ENCODE peak calls at places on chromosomes 2 and 18, in eight cellular contexts. Q is stomach, N is uterus, A is heart right ventricle, M is GM06990, J is cardiac muscle cell, D is upper lobe of right lung, S is ovary. U is an unnamed sample. For H3K27me3, the result is how much of the 10 kb centered on the place peaks cover.

GRCh38 chr2:238005528-238005927 is 38.7 kb downstream of the UBE2F start:
- DNase-seq in Q (no peak), N (no peak), A (no peak), M (no peak), J (no peak), D (no peak), S (no peak), U (no peak)

GRCh38 chr2:189580267-189580661 is 322 bp downstream of the SLC40A1 start:
- DNase-seq in Q (peak), N (peak), A (peak), M (no peak), J (peak), D (peak), S (peak), U (no peak)

GRCh38 chr2:53933329-53933728 is 37.5 kb downstream of the PSME4 start:
- DNase-seq in Q (no peak), N (peak), A (no peak), M (no peak), J (no peak), D (no peak), S (no peak), U (no peak)

GRCh38 chr18:41967680-41968079 is 12.6 kb downstream of the PIK3C3 start:
- DNase-seq in Q (no peak), N (no peak), A (no peak), M (no peak), J (no peak), D (no peak), S (no peak), U (no peak)

GRCh38 chr2:209817818-209818420 is 46.3 kb downstream of the UNC80 start:
- DNase-seq in Q (no peak), N (no peak), A (no peak), M (no peak), J (no peak), D (no peak), S (no peak), U (no peak)

GRCh38 chr2:196987654-196988364 is 61.3 kb upstream of the PGAP1 start:
- DNase-seq in Q (no peak), N (peak), A (no peak), M (no peak), J (peak), D (no peak), S (no peak), U (no peak)

GRCh38 chr2:45987856-45988255 is 309.4 kb upstream of the EPAS1 start:
- DNase-seq in Q (no peak), N (no peak), A (no peak), M (no peak), J (no peak), D (no peak), S (no peak), U (peak)

GRCh38 chr2:78654941-78655340 is 370.6 kb upstream of the REG3G start:
- DNase-seq in Q (no peak), N (no peak), A (no peak), M (no peak), J (no peak), D (no peak), S (no peak), U (no peak)

GRCh38 chr2:45890819-45891218 is 239.3 kb downstream of the PRKCE start:
- DNase-seq in Q (no peak), N (no peak), A (no peak), M (no peak), J (no peak), D (no peak), S (no peak), U (no peak)

GRCh38 chr2:206531996-206532543 is 88.7 kb downstream of the ADAM23 start:
- DNase-seq in Q (no peak), N (no peak), A (peak), M (no peak), J (peak), D (no peak), S (no peak), U (no peak)

GRCh38 chr2:30269771-30270145 is 38.4 kb downstream of the LBH start:
- DNase-seq in Q (no peak), N (no peak), A (no peak), M (no peak), J (no peak), D (no peak), S (no peak), U (no peak)

GRCh38 chr18:3450358-3451107 is 561 bp downstream of the TGIF1 start:
- DNase-seq in Q (peak), N (peak), A (peak), M (peak), J (peak), D (peak), S (peak), U (no peak)

GRCh38 chr2:239018291-239019192 is 170.7 kb downstream of the TWIST2 start:
- DNase-seq in Q (no peak), N (no peak), A (no peak), M (no peak), J (no peak), D (peak), S (no peak), U (no peak)

GRCh38 chr2:10941383-10941782 is 29.6 kb downstream of the KCNF1 start:
- DNase-seq in Q (no peak), N (no peak), A (no peak), M (no peak), J (no peak), D (no peak), S (no peak), U (no peak)

GRCh38 chr2:143681006-143681405 is 551.8 kb downstream of the ARHGAP15 start:
- DNase-seq in Q (no peak), N (no peak), A (no peak), M (no peak), J (no peak), D (no peak), S (no peak), U (no peak)

GRCh38 chr2:11007331-11007909 is 95.7 kb downstream of the KCNF1 start:
- DNase-seq in Q (no peak), N (no peak), A (no peak), M (no peak), J (no peak), D (no peak), S (no peak), U (no peak)

GRCh38 chr2:180291552-180292421 is 284.7 kb upstream of the CWC22 start:
- DNase-seq in Q (no peak), N (no peak), A (no peak), M (no peak), J (no peak), D (no peak), S (no peak), U (no peak)

GRCh38 chr18:22687892-22688680 is 245.0 kb upstream of the RBBP8 start:
- DNase-seq in Q (no peak), N (no peak), A (no peak), M (no peak), J (no peak), D (no peak), S (no peak), U (no peak)

GRCh38 chr2:177063331-177063730 is 149.3 kb upstream of the HNRNPA3 start:
- DNase-seq in Q (no peak), N (no peak), A (no peak), M (no peak), J (no peak), D (no peak), S (no peak), U (no peak)

GRCh38 chr2:172968061-172968469 is 107.6 kb upstream of the MAP3K20 start:
- DNase-seq in Q (peak), N (peak), A (peak), M (no peak), J (no peak), D (no peak), S (peak), U (no peak)

GRCh38 chr2:132651115-132652099 is 18.6 kb downstream of the LYPD1 start:
- DNase-seq in Q (no peak), N (no peak), A (no peak), M (no peak), J (peak), D (no peak), S (no peak), U (no peak)

GRCh38 chr18:25923193-25923592 is 167.2 kb downstream of the SS18 start:
- DNase-seq in Q (no peak), N (no peak), A (no peak), M (no peak), J (no peak), D (no peak), S (no peak), U (no peak)

GRCh38 chr2:175750195-175750594 is 251.9 kb downstream of the LNPK start:
- DNase-seq in Q (no peak), N (no peak), A (no peak), M (no peak), J (no peak), D (no peak), S (no peak), U (no peak)

GRCh38 chr2:23383087-23383486 is 1.9 kb upstream of the KLHL29 start:
- DNase-seq in Q (no peak), N (no peak), A (no peak), M (no peak), J (no peak), D (no peak), S (no peak), U (peak)

GRCh38 chr2:192952254-192952653 is 757.5 kb upstream of the TMEFF2 start:
- DNase-seq in Q (no peak), N (no peak), A (no peak), M (no peak), J (no peak), D (no peak), S (no peak), U (no peak)

GRCh38 chr2:240043279-240043990 is 9.9 kb downstream of the OR6B3 start:
- DNase-seq in Q (no peak), N (no peak), A (no peak), M (no peak), J (no peak), D (no peak), S (no peak), U (no peak)

GRCh38 chr2:235291464-235291863 is 202.4 kb upstream of the AGAP1 start:
- DNase-seq in Q (no peak), N (no peak), A (no peak), M (no peak), J (no peak), D (no peak), S (no peak), U (no peak)

GRCh38 chr2:168353251-168353650 is 102.8 kb upstream of the CERS6 start:
- DNase-seq in Q (no peak), N (no peak), A (no peak), M (no peak), J (no peak), D (no peak), S (no peak), U (no peak)

GRCh38 chr2:207282916-207283315 is 117.2 kb upstream of the KLF7 start:
- DNase-seq in Q (no peak), N (no peak), A (no peak), M (no peak), J (no peak), D (no peak), S (no peak), U (no peak)

GRCh38 chr2:170717599-170717963 is 2.4 kb downstream of the SP5 start:
- DNase-seq in Q (no peak), N (no peak), A (no peak), M (no peak), J (no peak), D (no peak), S (no peak), U (no peak)

GRCh38 chr2:160731856-160732255 is 238.2 kb upstream of the RBMS1 start:
- DNase-seq in Q (no peak), N (no peak), A (no peak), M (no peak), J (no peak), D (no peak), S (no peak), U (no peak)

GRCh38 chr18:36786686-36787085 is 42.1 kb downstream of the TPGS2 start:
- DNase-seq in Q (no peak), N (peak), A (peak), M (no peak), J (no peak), D (peak), S (no peak), U (no peak)

GRCh38 chr18:73842795-73843394 is 304.7 kb downstream of the FBXO15 start:
- DNase-seq in Q (peak), N (no peak), A (peak), M (no peak), J (peak), D (no peak), S (peak), U (no peak)

GRCh38 chr2:46690825-46691224 is 211.5 kb downstream of the TMEM247 start:
- DNase-seq in Q (no peak), N (no peak), A (no peak), M (no peak), J (no peak), D (no peak), S (no peak), U (no peak)

GRCh38 chr18:56068701-56069100 is 480.7 kb upstream of the TCF4 start:
- DNase-seq in Q (no peak), N (no peak), A (no peak), M (no peak), J (no peak), D (no peak), S (no peak), U (no peak)

GRCh38 chr18:75421656-75422055 is 5.8 kb downstream of the SMIM21 start:
- DNase-seq in Q (no peak), N (no peak), A (no peak), M (no peak), J (no peak), D (no peak), S (no peak), U (no peak)

GRCh38 chr2:68727698-68728375 is 6.8 kb upstream of the ARHGAP25 start:
- DNase-seq in Q (no peak), N (no peak), A (no peak), M (no peak), J (no peak), D (no peak), S (no peak), U (peak)

GRCh38 chr18:74243127-74243526 is 48.6 kb downstream of the CYB5A start:
- DNase-seq in Q (no peak), N (no peak), A (no peak), M (no peak), J (no peak), D (no peak), S (no peak), U (no peak)

GRCh38 chr18:8423051-8423558 is 186.1 kb upstream of the RAB12 start:
- DNase-seq in Q (no peak), N (no peak), A (no peak), M (no peak), J (no peak), D (no peak), S (no peak), U (no peak)

GRCh38 chr18:51278045-51278649 is 80.7 kb upstream of the MEX3C start:
- DNase-seq in Q (peak), N (no peak), A (no peak), M (no peak), J (peak), D (no peak), S (no peak), U (no peak)
- TF ChIP-seq CTCF in Q (no peak), N (no peak), A (peak), M (peak), J (peak), D (peak), S (no peak), U (no peak)

DNA sequence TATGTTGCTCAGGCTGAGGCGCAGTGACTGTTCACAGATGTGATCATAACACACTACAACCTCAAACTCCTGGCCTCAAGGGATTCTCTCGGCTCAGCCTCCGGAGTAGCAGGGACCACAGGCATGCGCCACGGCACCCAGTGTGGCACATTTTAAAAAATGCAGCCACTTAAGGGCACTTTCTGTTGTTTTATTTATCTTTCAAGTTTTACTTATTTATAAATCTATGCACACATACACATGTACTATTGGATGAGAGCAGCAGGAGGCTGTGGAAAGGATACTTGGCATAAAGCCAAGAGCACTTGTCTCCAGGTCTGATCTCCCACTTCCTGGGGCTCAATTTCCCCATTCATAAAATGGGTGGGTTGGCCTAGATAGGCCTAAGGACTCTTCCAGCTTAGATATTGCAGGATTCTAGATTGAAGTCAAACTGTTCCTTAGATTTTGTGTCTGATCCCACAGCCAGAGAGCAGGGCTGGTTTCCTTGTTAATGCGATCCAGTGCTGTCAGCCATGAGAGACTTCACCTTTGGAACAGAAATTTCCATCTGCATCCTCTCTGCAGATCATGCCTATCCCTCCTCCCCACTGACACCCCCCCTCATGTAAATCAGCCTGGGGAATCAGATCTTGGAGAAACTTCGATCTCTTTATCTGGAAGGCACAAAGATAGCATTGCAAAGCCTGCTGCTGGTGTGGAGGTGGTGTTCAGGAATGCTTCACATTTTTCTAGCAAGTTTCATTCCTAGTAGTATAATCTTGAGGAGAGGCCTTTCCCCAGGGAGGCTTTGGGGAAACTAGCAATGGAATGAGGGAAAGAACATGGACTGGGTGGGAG is 24.7 kb downstream of the PCBP1 start:
- DNase-seq in Q (no peak), N (no peak), A (no peak), M (no peak), J (no peak), D (no peak), S (no peak), U (no peak)
- H3K4me3 ChIP-seq in Q (no peak), N (no peak), A (no peak), M (no peak), J (no peak), D (no peak), S (no peak), U (no peak)

GRCh38 chr2:38073211-38074005 is 2.5 kb downstream of the CYP1B1 start:
- DNase-seq in Q (no peak), N (peak), A (no peak), M (peak), J (no peak), D (no peak), S (no peak), U (no peak)
- H3K27me3 ChIP-seq in Q (under half), N (under half), A (half or more), M (under half), J (half or more), D (under half), S (under half), U (under half)

DNA sequence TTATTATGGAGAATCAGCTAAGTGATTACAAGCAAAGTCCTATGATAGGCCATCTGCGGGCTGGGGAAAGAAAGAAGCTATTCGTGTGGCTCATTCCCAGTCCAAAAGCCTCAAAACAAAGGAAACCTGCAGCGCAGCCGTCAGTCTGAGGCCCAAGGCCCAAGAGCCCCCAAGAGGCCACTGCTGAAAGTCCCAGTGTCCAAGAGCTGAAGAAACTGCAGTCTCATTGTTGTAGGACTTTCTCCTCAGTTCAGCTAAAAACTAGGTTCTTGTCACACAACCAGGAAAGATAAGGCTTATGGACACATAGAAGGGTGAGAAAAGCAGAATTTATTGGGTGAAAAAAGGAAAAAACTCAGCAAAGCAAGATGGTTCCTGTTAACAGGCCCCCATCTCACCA is 143.2 kb downstream of the RHBDD1 start:
- DNase-seq in Q (no peak), N (no peak), A (no peak), M (no peak), J (no peak), D (no peak), S (no peak), U (no peak)
- TF ChIP-seq CTCF in Q (no peak), N (no peak), A (no peak), M (no peak), J (no peak), D (no peak), S (no peak), U (no peak)

GRCh38 chr18:63540131-63540530 is 2.0 kb upstream of the SERPINB12 start:
- DNase-seq in Q (no peak), N (no peak), A (no peak), M (no peak), J (no peak), D (no peak), S (no peak), U (no peak)
- H3K4me3 ChIP-seq in Q (no peak), N (no peak), A (no peak), M (no peak), J (no peak), D (no peak), S (no peak), U (no peak)

GRCh38 chr2:232386740-232387450 is 8.3 kb downstream of the ALPP start:
- DNase-seq in Q (no peak), N (no peak), A (no peak), M (no peak), J (peak), D (peak), S (no peak), U (no peak)
- H3K27me3 ChIP-seq in Q (half or more), N (under half), A (half or more), M (under half), J (half or more), D (half or more), S (under half), U (under half)

GRCh38 chr2:31822587-31822986 is 188.2 kb downstream of the MEMO1 start:
- DNase-seq in Q (no peak), N (no peak), A (no peak), M (no peak), J (no peak), D (no peak), S (no peak), U (no peak)
- TF ChIP-seq CTCF in Q (no peak), N (no peak), A (no peak), M (no peak), J (no peak), D (no peak), S (no peak), U (no peak)

DNA sequence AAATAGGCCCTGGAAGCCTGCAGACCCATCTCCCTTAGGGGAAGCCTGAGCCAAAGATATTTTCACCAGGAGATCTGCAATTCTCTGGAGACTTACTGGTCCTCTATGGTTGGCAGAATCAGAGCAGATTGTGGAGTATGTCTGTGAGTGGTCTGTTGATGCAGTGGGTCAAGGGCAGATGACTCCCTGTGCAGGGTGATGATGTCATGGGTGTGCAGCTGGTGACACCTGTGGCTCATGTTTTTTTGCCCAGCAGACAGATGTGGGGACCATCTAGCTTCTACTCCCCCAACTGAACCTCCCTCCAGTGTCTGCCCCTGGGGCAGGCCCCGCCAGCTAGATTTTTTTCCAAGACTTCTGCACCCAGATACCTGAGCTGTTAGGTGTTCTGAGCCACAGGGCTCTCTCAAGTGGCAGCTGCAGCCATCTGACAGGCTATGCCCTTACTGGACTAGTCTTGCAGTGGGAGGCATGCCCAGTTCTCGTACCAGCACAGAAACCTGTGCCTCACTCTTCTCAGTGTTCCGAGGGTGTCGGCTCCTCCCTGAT is 558.7 kb upstream of the LRRTM1 start:
- DNase-seq in Q (no peak), N (no peak), A (no peak), M (no peak), J (no peak), D (peak), S (no peak), U (no peak)
- H3K4me3 ChIP-seq in Q (no peak), N (no peak), A (no peak), M (no peak), J (no peak), D (no peak), S (no peak), U (no peak)

GRCh38 chr2:85737481-85737880 is 16.3 kb upstream of the ATOH8 start:
- DNase-seq in Q (peak), N (peak), A (peak), M (no peak), J (no peak), D (peak), S (peak), U (peak)
- H3K27me3 ChIP-seq in Q (under half), N (under half), A (under half), M (under half), J (under half), D (under half), S (under half), U (under half)